ENCODE peak calls at places on chromosome 20, in ten cellular contexts. P is heart right ventricle; N is A172; E is fibroblast of lung; C is GM12865; V is effector memory CD8-positive, alpha-beta T cell; O is anterior cingulate cortex; J is AG10803; R is stimulated activated CD4-positive, alpha-beta T cell treated with anti-CD3 and anti-CD28 coated beads, Interleukin-15, amount 100 ng/mL, for 24 hours; M is IMR-90. S is an unnamed sample.

GRCh38 chr20:14489544-14489943 is 152.1 kb upstream of the FLRT3 start:
- DNase-seq in O (no peak), C (no peak), M (no peak), P (no peak), R (no peak), E (no peak), J (no peak), N (no peak), V (no peak), S (no peak)

GRCh38 chr20:32385541-32385940 is 27.4 kb downstream of the ASXL1 start:
- DNase-seq in C (no peak), N (no peak), O (no peak), M (no peak), R (no peak), P (no peak), V (no peak), J (no peak), E (peak; percentile 12), S (no peak)

GRCh38 chr20:25024171-25024570 is 31.6 kb upstream of the APMAP start:
- DNase-seq in R (no peak), C (no peak), N (no peak), O (no peak), E (no peak), P (no peak), M (no peak), J (no peak), V (no peak), S (no peak)

GRCh38 chr20:62206388-62206775 is 13.7 kb downstream of the HRH3 start:
- DNase-seq in O (no peak), R (no peak), E (no peak), N (no peak), P (no peak), M (no peak), J (no peak), V (no peak), C (no peak), S (no peak)

GRCh38 chr20:4815618-4816017 is 93.9 kb downstream of the PRND start:
- DNase-seq in R (no peak), J (no peak), E (no peak), O (no peak), N (no peak), C (peak; percentile 40), M (no peak), V (no peak), P (no peak), S (no peak)

GRCh38 chr20:60454491-60454890 is 496.3 kb downstream of the CDH26 start:
- DNase-seq in V (no peak), R (no peak), O (no peak), C (no peak), P (no peak), N (no peak), M (no peak), J (no peak), E (no peak), S (no peak)

GRCh38 chr20:22430154-22430745 is 154.1 kb downstream of the FOXA2 start:
- DNase-seq in O (no peak), E (no peak), P (no peak), J (no peak), M (no peak), R (no peak), C (no peak), V (no peak), N (peak; percentile 40), S (no peak)

GRCh38 chr20:41367956-41368355 is 1.3 kb upstream of the EMILIN3 start:
- DNase-seq in E (no peak), N (no peak), C (no peak), J (no peak), O (no peak), V (no peak), M (no peak), P (no peak), R (no peak), S (no peak)

GRCh38 chr20:61764471-61765020 is 301.1 kb downstream of the TAF4 start:
- DNase-seq in E (no peak), C (no peak), M (no peak), P (no peak), R (no peak), O (no peak), J (no peak), N (no peak), V (no peak), S (no peak)

GRCh38 chr20:10218536-10219451 is at the start of gene SNAP25:
- DNase-seq in V (peak; percentile 23), C (peak; percentile 46), O (peak; percentile 90), N (peak; percentile 74), M (peak; percentile 90), J (peak; percentile 58), P (no peak), R (peak; percentile 56), E (peak; percentile 97), S (peak; percentile 89)

GRCh38 chr20:32155017-32155965 is 45.8 kb downstream of the TM9SF4 start:
- DNase-seq in R (peak; percentile 30), E (peak; percentile 81), O (peak; percentile 40), C (peak; percentile 45), N (peak; percentile 98), P (peak; percentile 79), J (peak; percentile 77), M (peak; percentile 88), V (no peak), S (peak; percentile 88)

GRCh38 chr20:9815662-9816061 is 23.2 kb downstream of the PAK5 start:
- DNase-seq in V (no peak), R (no peak), C (no peak), P (no peak), J (no peak), O (no peak), N (no peak), M (no peak), E (no peak), S (no peak)

GRCh38 chr20:59945731-59946130 is 5.5 kb downstream of the FAM217B start:
- DNase-seq in R (no peak), M (no peak), J (peak; percentile 55), N (no peak), C (no peak), O (no peak), P (no peak), V (no peak), E (no peak), S (no peak)

GRCh38 chr20:61983965-61984364 is 81.7 kb downstream of the TAF4 start:
- DNase-seq in V (no peak), P (no peak), E (no peak), R (no peak), O (no peak), J (no peak), N (no peak), M (no peak), C (no peak), S (no peak)

GRCh38 chr20:38060536-38060935 is 27.0 kb downstream of the RPRD1B start:
- DNase-seq in M (peak; percentile 58), O (no peak), N (no peak), J (no peak), E (no peak), P (no peak), V (no peak), R (no peak), C (no peak), S (no peak)

GRCh38 chr20:57882451-57883161 is 172.8 kb upstream of the PMEPA1 start:
- DNase-seq in V (no peak), R (no peak), J (peak; percentile 43), E (no peak), P (no peak), C (no peak), O (no peak), M (no peak), N (peak; percentile 84), S (no peak)

GRCh38 chr20:38579921-38580320 is 1.1 kb upstream of the ADIG start:
- DNase-seq in N (no peak), P (no peak), J (no peak), E (no peak), C (no peak), R (no peak), O (no peak), M (no peak), V (no peak), S (no peak)

GRCh38 chr20:57627972-57628650 is 7.9 kb upstream of the ZBP1 start:
- DNase-seq in M (peak; percentile 41), O (no peak), V (peak; percentile 54), R (peak; percentile 55), P (no peak), C (peak; percentile 26), N (no peak), J (peak; percentile 62), E (peak; percentile 74), S (no peak)

GRCh38 chr20:50992733-50993457 is 30.0 kb downstream of the KCNG1 start:
- DNase-seq in O (no peak), P (no peak), C (peak; percentile 64), M (peak; percentile 69), N (peak; percentile 85), E (peak; percentile 76), V (peak; percentile 23), J (peak; percentile 67), R (peak; percentile 60), S (peak; percentile 67)

GRCh38 chr20:58112017-58112781 is 116.3 kb downstream of the ANKRD60 start:
- DNase-seq in C (peak; percentile 26), R (no peak), V (no peak), N (peak; percentile 73), E (peak; percentile 56), P (no peak), O (no peak), M (peak; percentile 36), J (peak; percentile 93), S (no peak)

GRCh38 chr20:24100370-24101011 is 111.9 kb upstream of the GGTLC1 start:
- DNase-seq in J (peak; percentile 46), P (no peak), C (peak; percentile 64), E (peak; percentile 51), N (peak; percentile 77), V (peak; percentile 44), R (peak; percentile 66), M (peak; percentile 47), O (no peak), S (peak; percentile 81)

GRCh38 chr20:58994390-58995159 is 12.5 kb downstream of the CTSZ start:
- DNase-seq in C (no peak), J (no peak), R (no peak), N (no peak), O (no peak), E (no peak), V (no peak), M (no peak), P (no peak), S (no peak)